ENCODE peak calls at places on chromosomes 1 and 21, in nine cellular contexts. P is lower lobe of right lung, M is kidney, D is astrocyte of the spinal cord, O is body of pancreas, G is uterus, Z is trophoblast cell, C is fibroblast of villous mesenchyme, W is lower leg skin. R is an unnamed sample.

GRCh38 chr1:2314297-2314802 is 77.0 kb downstream of the MORN1 start:
- DNase-seq in P (peak), M (peak), D (peak), O (peak), G (peak), Z (peak), C (peak), W (no peak), R (no peak)

GRCh38 chr1:6975371-6975770 is 190.1 kb downstream of the CAMTA1 start:
- DNase-seq in P (no peak), M (no peak), D (no peak), O (no peak), G (no peak), Z (no peak), C (no peak), W (no peak), R (no peak)

GRCh38 chr1:205375816-205376545 is 19.3 kb upstream of the KLHDC8A start:
- DNase-seq in P (no peak), M (no peak), D (peak), O (no peak), G (peak), Z (no peak), C (peak), W (no peak), R (peak)

GRCh38 chr1:114023377-114023776 is 44.1 kb downstream of the OLFML3 start:
- DNase-seq in P (no peak), M (no peak), D (no peak), O (no peak), G (no peak), Z (no peak), C (no peak), W (no peak), R (no peak)

GRCh38 chr1:177210071-177210470 is 39.3 kb downstream of the BRINP2 start:
- DNase-seq in P (no peak), M (no peak), D (no peak), O (no peak), G (no peak), Z (no peak), C (no peak), W (no peak), R (no peak)

GRCh38 chr1:25064465-25065238 is 134.6 kb upstream of the RUNX3 start:
- DNase-seq in P (peak), M (peak), D (no peak), O (no peak), G (no peak), Z (no peak), C (no peak), W (no peak), R (no peak)

GRCh38 chr1:12643079-12643478 is 806 bp upstream of the AADACL4 start:
- DNase-seq in P (no peak), M (no peak), D (no peak), O (no peak), G (no peak), Z (no peak), C (no peak), W (no peak), R (no peak)

GRCh38 chr1:75632350-75632949 is 21.5 kb upstream of the SLC44A5 start:
- DNase-seq in P (no peak), M (no peak), D (peak), O (no peak), G (no peak), Z (no peak), C (peak), W (no peak), R (no peak)

GRCh38 chr1:85411567-85412312 is 53.2 kb downstream of the DDAH1 start:
- DNase-seq in P (no peak), M (no peak), D (no peak), O (no peak), G (no peak), Z (no peak), C (no peak), W (no peak), R (no peak)

GRCh38 chr1:110524311-110525249 is 5.6 kb upstream of the KCNA10 start:
- DNase-seq in P (no peak), M (no peak), D (peak), O (peak), G (no peak), Z (no peak), C (peak), W (no peak), R (no peak)

GRCh38 chr1:17292299-17293198 is 15.4 kb upstream of the PADI4 start:
- DNase-seq in P (no peak), M (no peak), D (no peak), O (no peak), G (no peak), Z (peak), C (no peak), W (no peak), R (peak)

GRCh38 chr1:215119719-215120118 is 37.2 kb downstream of the KCNK2 start:
- DNase-seq in P (no peak), M (no peak), D (no peak), O (no peak), G (no peak), Z (no peak), C (peak), W (peak), R (no peak)

GRCh38 chr1:31801450-31801849 is 14.4 kb downstream of the SPOCD1 start:
- DNase-seq in P (no peak), M (no peak), D (no peak), O (no peak), G (no peak), Z (no peak), C (no peak), W (no peak), R (no peak)

GRCh38 chr21:30436986-30437385 is 3.1 kb upstream of the KRTAP15-1 start:
- DNase-seq in P (no peak), M (no peak), D (no peak), O (no peak), G (no peak), Z (no peak), C (no peak), W (no peak), R (no peak)

GRCh38 chr1:174301295-174302077 is 142.2 kb downstream of the RABGAP1L start:
- DNase-seq in P (no peak), M (no peak), D (no peak), O (no peak), G (no peak), Z (no peak), C (no peak), W (no peak), R (no peak)

GRCh38 chr1:203556047-203556851 is 62.3 kb downstream of the OPTC start:
- DNase-seq in P (no peak), M (peak), D (peak), O (peak), G (peak), Z (peak), C (peak), W (peak), R (no peak)

GRCh38 chr1:118118469-118118868 is 66.6 kb downstream of the SPAG17 start:
- DNase-seq in P (peak), M (peak), D (no peak), O (peak), G (no peak), Z (peak), C (no peak), W (no peak), R (no peak)

GRCh38 chr1:29809446-29810120 is 573.3 kb downstream of the PTPRU start:
- DNase-seq in P (no peak), M (no peak), D (no peak), O (no peak), G (peak), Z (no peak), C (no peak), W (no peak), R (no peak)

GRCh38 chr21:35503646-35504045 is 454.5 kb upstream of the RUNX1 start:
- DNase-seq in P (no peak), M (no peak), D (peak), O (no peak), G (no peak), Z (no peak), C (peak), W (no peak), R (no peak)

GRCh38 chr1:228646717-228647522 is 88.4 kb upstream of the RHOU start:
- DNase-seq in P (peak), M (peak), D (peak), O (peak), G (peak), Z (peak), C (peak), W (no peak), R (peak)

GRCh38 chr1:28602536-28603439 is 10.7 kb downstream of the RAB42 start:
- DNase-seq in P (no peak), M (no peak), D (peak), O (peak), G (peak), Z (peak), C (peak), W (peak), R (peak)

GRCh38 chr1:87333692-87334347 is 5.1 kb downstream of the LMO4 start:
- DNase-seq in P (no peak), M (no peak), D (no peak), O (no peak), G (no peak), Z (no peak), C (peak), W (no peak), R (no peak)
- H3K4me3 ChIP-seq in P (peak), M (no peak), D (peak), O (no peak), G (peak), Z (no peak), C (peak), W (no peak), R (peak)

DNA sequence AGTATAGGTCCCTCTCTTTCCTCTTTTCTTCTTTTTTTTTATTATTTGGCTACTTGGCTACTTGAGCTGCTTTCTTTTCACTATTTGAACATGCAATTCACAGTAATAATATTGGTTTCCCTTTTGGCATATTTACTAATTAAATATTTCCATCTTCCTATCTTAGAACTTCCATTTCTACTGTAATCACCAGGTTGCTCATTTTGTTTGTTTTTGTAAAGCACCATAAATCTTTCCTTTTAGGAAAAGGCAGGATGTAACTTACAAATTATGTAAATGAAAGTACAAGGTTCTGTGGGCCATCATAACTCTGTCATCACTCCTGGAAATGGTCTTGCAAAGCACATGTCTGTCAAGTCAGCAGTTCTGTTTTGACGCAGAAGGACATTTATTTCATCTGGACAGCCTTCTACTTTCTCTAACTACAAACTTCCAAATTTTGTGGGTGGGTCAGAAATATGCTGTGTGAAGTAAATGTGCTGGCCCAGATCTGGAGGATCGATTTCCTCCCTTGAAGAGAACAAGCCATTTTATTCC is 71.7 kb upstream of the TNFSF18 start:
- DNase-seq in P (no peak), M (no peak), D (no peak), O (no peak), G (no peak), Z (no peak), C (peak), W (no peak), R (no peak)
- H3K4me3 ChIP-seq in P (peak), M (peak), D (no peak), O (no peak), G (no peak), Z (no peak), C (peak), W (no peak), R (no peak)

DNA sequence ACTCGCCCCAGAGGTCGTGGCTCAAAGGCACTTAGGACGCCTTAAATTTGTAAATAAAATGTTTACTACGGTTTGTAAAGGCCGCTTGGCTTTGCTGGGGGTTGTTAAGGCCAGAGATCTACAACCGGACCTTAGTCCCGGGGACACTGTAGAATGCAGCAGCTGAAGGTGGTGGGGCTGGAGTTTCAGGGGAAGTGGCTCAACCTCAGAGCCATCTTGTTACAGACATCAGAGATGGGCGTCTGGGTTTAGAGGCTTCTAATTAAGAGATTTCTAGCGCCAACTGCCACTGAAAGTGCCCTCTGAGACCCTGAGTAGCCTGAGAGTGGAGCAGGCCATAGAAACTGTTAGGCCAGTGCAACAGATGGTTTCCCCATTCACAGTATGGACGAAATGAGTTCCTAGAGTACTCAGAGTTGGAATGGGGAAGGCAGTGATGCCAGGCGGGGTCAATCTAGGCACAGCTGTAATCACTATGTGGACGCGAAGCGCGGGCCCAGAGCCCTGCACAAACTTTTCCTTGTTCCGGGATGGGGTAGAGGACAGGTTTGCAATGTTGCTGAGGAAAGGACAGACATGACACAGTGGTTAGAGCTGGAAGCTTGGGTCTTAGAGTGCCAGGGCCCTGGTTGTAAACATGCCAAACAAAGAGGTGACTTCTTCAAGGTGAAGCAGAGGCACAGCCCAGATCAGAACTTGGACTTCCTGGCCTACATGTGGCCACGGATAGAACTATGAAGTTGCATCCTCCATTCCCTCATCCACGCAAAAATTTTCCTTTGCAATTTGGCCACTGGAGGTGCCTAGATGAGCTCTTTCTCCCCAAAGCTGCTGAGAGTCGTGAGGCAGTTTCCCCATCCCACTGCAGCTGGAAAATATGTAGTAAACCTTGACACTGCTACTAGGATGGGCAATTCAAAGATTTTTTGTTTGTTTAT is 6.0 kb downstream of the HLX start:
- DNase-seq in P (no peak), M (no peak), D (no peak), O (no peak), G (no peak), Z (no peak), C (no peak), W (no peak), R (no peak)
- H3K4me3 ChIP-seq in P (no peak), M (no peak), D (no peak), O (no peak), G (no peak), Z (no peak), C (no peak), W (no peak), R (no peak)

DNA sequence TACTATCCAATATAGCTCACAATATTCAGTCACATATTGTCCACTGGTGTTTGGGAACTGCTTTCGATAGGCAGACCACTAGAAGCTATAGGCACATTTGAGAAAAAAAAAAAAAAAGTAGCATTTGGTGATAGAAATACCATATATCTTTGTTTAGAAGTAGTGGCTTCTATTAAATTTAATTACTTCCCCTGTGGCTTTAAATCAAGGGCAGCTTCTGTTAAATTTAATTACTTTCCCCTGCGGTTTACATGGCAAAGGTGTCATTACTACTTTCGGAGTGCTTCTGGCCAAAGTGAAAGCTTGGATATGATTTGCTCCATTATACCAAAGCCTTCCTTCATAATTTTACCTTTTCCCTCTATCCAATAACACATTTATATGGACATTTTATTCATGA is 229.9 kb downstream of the TTLL7 start:
- DNase-seq in P (no peak), M (no peak), D (no peak), O (no peak), G (no peak), Z (no peak), C (no peak), W (no peak), R (no peak)
- H3K4me3 ChIP-seq in P (no peak), M (no peak), D (no peak), O (no peak), G (no peak), Z (no peak), C (no peak), W (no peak), R (no peak)